ENCODE peak calls at places on chromosome 22, in ten cellular contexts. One of them, this sample, is unnamed.

GRCh38 chr22:50684986-50685385 is 12.4 kb downstream of the SHANK3 start:
- DNase-seq in stomach: peak; percentile 13
- DNase-seq in stimulated activated CD4-positive, alpha-beta T cell treated with anti-CD3 and anti-CD28 coated beads, Interleukin-2, amount 100 ng/mL, for 24 hours: no peak
- DNase-seq in iris pigment epithelial cell: no peak
- DNase-seq in kidney tubule cell: no peak
- DNase-seq in GM03348: peak; percentile 46
- DNase-seq in right atrium auricular region: peak; percentile 43
- DNase-seq in AG08396: peak; percentile 64
- DNase-seq in T-helper 1 cell: no peak
- DNase-seq in activated CD4-positive, alpha-beta T cell treated with anti-CD3 and anti-CD28 coated beads, Interleukin-2, amount 10 ng/mL, durations not matched to agents 7 days and 5 days: no peak
- DNase-seq in this sample: peak; percentile 65

GRCh38 chr22:42299586-42300285 is 29.3 kb upstream of the TCF20 start:
- DNase-seq in stomach: peak; percentile 34
- DNase-seq in stimulated activated CD4-positive, alpha-beta T cell treated with anti-CD3 and anti-CD28 coated beads, Interleukin-2, amount 100 ng/mL, for 24 hours: peak; percentile 62
- DNase-seq in iris pigment epithelial cell: no peak
- DNase-seq in kidney tubule cell: no peak
- DNase-seq in GM03348: no peak
- DNase-seq in right atrium auricular region: no peak
- DNase-seq in AG08396: no peak
- DNase-seq in T-helper 1 cell: peak; percentile 68
- DNase-seq in activated CD4-positive, alpha-beta T cell treated with anti-CD3 and anti-CD28 coated beads, Interleukin-2, amount 10 ng/mL, durations not matched to agents 7 days and 5 days: peak; percentile 73
- DNase-seq in this sample: no peak

GRCh38 chr22:37686002-37686982 is at the start of gene NOL12:
- DNase-seq in stomach: peak; percentile 85
- DNase-seq in stimulated activated CD4-positive, alpha-beta T cell treated with anti-CD3 and anti-CD28 coated beads, Interleukin-2, amount 100 ng/mL, for 24 hours: peak; percentile 78
- DNase-seq in iris pigment epithelial cell: peak; percentile 90
- DNase-seq in kidney tubule cell: peak; percentile 88
- DNase-seq in GM03348: peak; percentile 90
- DNase-seq in right atrium auricular region: peak; percentile 88
- DNase-seq in AG08396: peak; percentile 81
- DNase-seq in T-helper 1 cell: peak; percentile 65
- DNase-seq in activated CD4-positive, alpha-beta T cell treated with anti-CD3 and anti-CD28 coated beads, Interleukin-2, amount 10 ng/mL, durations not matched to agents 7 days and 5 days: peak; percentile 80
- DNase-seq in this sample: peak; percentile 81

GRCh38 chr22:39698106-39698505 is 127.6 kb downstream of the CACNA1I start:
- DNase-seq in stomach: no peak
- DNase-seq in stimulated activated CD4-positive, alpha-beta T cell treated with anti-CD3 and anti-CD28 coated beads, Interleukin-2, amount 100 ng/mL, for 24 hours: no peak
- DNase-seq in iris pigment epithelial cell: no peak
- DNase-seq in kidney tubule cell: no peak
- DNase-seq in GM03348: no peak
- DNase-seq in right atrium auricular region: no peak
- DNase-seq in AG08396: no peak
- DNase-seq in T-helper 1 cell: no peak
- DNase-seq in activated CD4-positive, alpha-beta T cell treated with anti-CD3 and anti-CD28 coated beads, Interleukin-2, amount 10 ng/mL, durations not matched to agents 7 days and 5 days: no peak
- DNase-seq in this sample: no peak

GRCh38 chr22:30539368-30539767 is 7.2 kb downstream of the SEC14L6 start:
- DNase-seq in stomach: no peak
- DNase-seq in stimulated activated CD4-positive, alpha-beta T cell treated with anti-CD3 and anti-CD28 coated beads, Interleukin-2, amount 100 ng/mL, for 24 hours: no peak
- DNase-seq in iris pigment epithelial cell: no peak
- DNase-seq in kidney tubule cell: no peak
- DNase-seq in GM03348: no peak
- DNase-seq in right atrium auricular region: no peak
- DNase-seq in AG08396: no peak
- DNase-seq in T-helper 1 cell: no peak
- DNase-seq in activated CD4-positive, alpha-beta T cell treated with anti-CD3 and anti-CD28 coated beads, Interleukin-2, amount 10 ng/mL, durations not matched to agents 7 days and 5 days: no peak
- DNase-seq in this sample: no peak

GRCh38 chr22:43092085-43092484 is 2.9 kb upstream of the TTLL1 start:
- DNase-seq in stomach: no peak
- DNase-seq in stimulated activated CD4-positive, alpha-beta T cell treated with anti-CD3 and anti-CD28 coated beads, Interleukin-2, amount 100 ng/mL, for 24 hours: no peak
- DNase-seq in iris pigment epithelial cell: no peak
- DNase-seq in kidney tubule cell: no peak
- DNase-seq in GM03348: no peak
- DNase-seq in right atrium auricular region: no peak
- DNase-seq in AG08396: no peak
- DNase-seq in T-helper 1 cell: no peak
- DNase-seq in activated CD4-positive, alpha-beta T cell treated with anti-CD3 and anti-CD28 coated beads, Interleukin-2, amount 10 ng/mL, durations not matched to agents 7 days and 5 days: no peak
- DNase-seq in this sample: no peak

GRCh38 chr22:29892315-29892714 is 9.3 kb downstream of the MTMR3 start:
- DNase-seq in stomach: no peak
- DNase-seq in stimulated activated CD4-positive, alpha-beta T cell treated with anti-CD3 and anti-CD28 coated beads, Interleukin-2, amount 100 ng/mL, for 24 hours: no peak
- DNase-seq in iris pigment epithelial cell: no peak
- DNase-seq in kidney tubule cell: no peak
- DNase-seq in GM03348: no peak
- DNase-seq in right atrium auricular region: no peak
- DNase-seq in AG08396: no peak
- DNase-seq in T-helper 1 cell: no peak
- DNase-seq in activated CD4-positive, alpha-beta T cell treated with anti-CD3 and anti-CD28 coated beads, Interleukin-2, amount 10 ng/mL, durations not matched to agents 7 days and 5 days: no peak
- DNase-seq in this sample: no peak

GRCh38 chr22:20141186-20142077 is 9.4 kb downstream of the CCDC188 start:
- DNase-seq in stomach: no peak
- DNase-seq in stimulated activated CD4-positive, alpha-beta T cell treated with anti-CD3 and anti-CD28 coated beads, Interleukin-2, amount 100 ng/mL, for 24 hours: no peak
- DNase-seq in iris pigment epithelial cell: peak; percentile 78
- DNase-seq in kidney tubule cell: peak; percentile 90
- DNase-seq in GM03348: peak; percentile 81
- DNase-seq in right atrium auricular region: no peak
- DNase-seq in AG08396: peak; percentile 82
- DNase-seq in T-helper 1 cell: no peak
- DNase-seq in activated CD4-positive, alpha-beta T cell treated with anti-CD3 and anti-CD28 coated beads, Interleukin-2, amount 10 ng/mL, durations not matched to agents 7 days and 5 days: no peak
- DNase-seq in this sample: peak; percentile 76

GRCh38 chr22:44592466-44593180 is 94.6 kb upstream of the RTL6 start:
- DNase-seq in stomach: no peak
- DNase-seq in stimulated activated CD4-positive, alpha-beta T cell treated with anti-CD3 and anti-CD28 coated beads, Interleukin-2, amount 100 ng/mL, for 24 hours: no peak
- DNase-seq in iris pigment epithelial cell: no peak
- DNase-seq in kidney tubule cell: no peak
- DNase-seq in GM03348: no peak
- DNase-seq in right atrium auricular region: no peak
- DNase-seq in AG08396: no peak
- DNase-seq in T-helper 1 cell: no peak
- DNase-seq in activated CD4-positive, alpha-beta T cell treated with anti-CD3 and anti-CD28 coated beads, Interleukin-2, amount 10 ng/mL, durations not matched to agents 7 days and 5 days: no peak
- DNase-seq in this sample: no peak

GRCh38 chr22:23816552-23816976 is 22.2 kb downstream of the DERL3 start:
- DNase-seq in stomach: no peak
- DNase-seq in stimulated activated CD4-positive, alpha-beta T cell treated with anti-CD3 and anti-CD28 coated beads, Interleukin-2, amount 100 ng/mL, for 24 hours: no peak
- DNase-seq in iris pigment epithelial cell: no peak
- DNase-seq in kidney tubule cell: no peak
- DNase-seq in GM03348: no peak
- DNase-seq in right atrium auricular region: no peak
- DNase-seq in AG08396: no peak
- DNase-seq in T-helper 1 cell: no peak
- DNase-seq in activated CD4-positive, alpha-beta T cell treated with anti-CD3 and anti-CD28 coated beads, Interleukin-2, amount 10 ng/mL, durations not matched to agents 7 days and 5 days: no peak
- DNase-seq in this sample: no peak

GRCh38 chr22:22141031-22141430 is 103.6 kb upstream of the VPREB1 start:
- DNase-seq in stomach: no peak
- DNase-seq in stimulated activated CD4-positive, alpha-beta T cell treated with anti-CD3 and anti-CD28 coated beads, Interleukin-2, amount 100 ng/mL, for 24 hours: no peak
- DNase-seq in iris pigment epithelial cell: no peak
- DNase-seq in kidney tubule cell: no peak
- DNase-seq in GM03348: no peak
- DNase-seq in right atrium auricular region: no peak
- DNase-seq in AG08396: no peak
- DNase-seq in T-helper 1 cell: no peak
- DNase-seq in activated CD4-positive, alpha-beta T cell treated with anti-CD3 and anti-CD28 coated beads, Interleukin-2, amount 10 ng/mL, durations not matched to agents 7 days and 5 days: no peak
- DNase-seq in this sample: no peak

GRCh38 chr22:24205438-24206189 is 24.3 kb downstream of the SUSD2 start:
- DNase-seq in stomach: no peak
- DNase-seq in stimulated activated CD4-positive, alpha-beta T cell treated with anti-CD3 and anti-CD28 coated beads, Interleukin-2, amount 100 ng/mL, for 24 hours: no peak
- DNase-seq in iris pigment epithelial cell: no peak
- DNase-seq in kidney tubule cell: no peak
- DNase-seq in GM03348: no peak
- DNase-seq in right atrium auricular region: no peak
- DNase-seq in AG08396: no peak
- DNase-seq in T-helper 1 cell: no peak
- DNase-seq in activated CD4-positive, alpha-beta T cell treated with anti-CD3 and anti-CD28 coated beads, Interleukin-2, amount 10 ng/mL, durations not matched to agents 7 days and 5 days: no peak
- DNase-seq in this sample: no peak

GRCh38 chr22:44309137-44309536 is 3.6 kb downstream of the SHISAL1 start:
- DNase-seq in stomach: no peak
- DNase-seq in stimulated activated CD4-positive, alpha-beta T cell treated with anti-CD3 and anti-CD28 coated beads, Interleukin-2, amount 100 ng/mL, for 24 hours: no peak
- DNase-seq in iris pigment epithelial cell: peak; percentile 89
- DNase-seq in kidney tubule cell: peak; percentile 89
- DNase-seq in GM03348: peak; percentile 96
- DNase-seq in right atrium auricular region: peak; percentile 83
- DNase-seq in AG08396: peak; percentile 92
- DNase-seq in T-helper 1 cell: no peak
- DNase-seq in activated CD4-positive, alpha-beta T cell treated with anti-CD3 and anti-CD28 coated beads, Interleukin-2, amount 10 ng/mL, durations not matched to agents 7 days and 5 days: no peak
- DNase-seq in this sample: peak; percentile 95

GRCh38 chr22:19870153-19871022 is 15.7 kb upstream of the GNB1L start:
- DNase-seq in stomach: no peak
- DNase-seq in stimulated activated CD4-positive, alpha-beta T cell treated with anti-CD3 and anti-CD28 coated beads, Interleukin-2, amount 100 ng/mL, for 24 hours: no peak
- DNase-seq in iris pigment epithelial cell: no peak
- DNase-seq in kidney tubule cell: no peak
- DNase-seq in GM03348: no peak
- DNase-seq in right atrium auricular region: no peak
- DNase-seq in AG08396: no peak
- DNase-seq in T-helper 1 cell: no peak
- DNase-seq in activated CD4-positive, alpha-beta T cell treated with anti-CD3 and anti-CD28 coated beads, Interleukin-2, amount 10 ng/mL, durations not matched to agents 7 days and 5 days: no peak
- DNase-seq in this sample: no peak

GRCh38 chr22:20740222-20740951 is 33.5 kb upstream of the SERPIND1 start:
- DNase-seq in stomach: no peak
- DNase-seq in stimulated activated CD4-positive, alpha-beta T cell treated with anti-CD3 and anti-CD28 coated beads, Interleukin-2, amount 100 ng/mL, for 24 hours: no peak
- DNase-seq in iris pigment epithelial cell: no peak
- DNase-seq in kidney tubule cell: no peak
- DNase-seq in GM03348: no peak
- DNase-seq in right atrium auricular region: no peak
- DNase-seq in AG08396: no peak
- DNase-seq in T-helper 1 cell: no peak
- DNase-seq in activated CD4-positive, alpha-beta T cell treated with anti-CD3 and anti-CD28 coated beads, Interleukin-2, amount 10 ng/mL, durations not matched to agents 7 days and 5 days: no peak
- DNase-seq in this sample: no peak

GRCh38 chr22:40183029-40183581 is 5.4 kb downstream of the TNRC6B start:
- DNase-seq in stomach: no peak
- DNase-seq in stimulated activated CD4-positive, alpha-beta T cell treated with anti-CD3 and anti-CD28 coated beads, Interleukin-2, amount 100 ng/mL, for 24 hours: no peak
- DNase-seq in iris pigment epithelial cell: peak; percentile 90
- DNase-seq in kidney tubule cell: peak; percentile 80
- DNase-seq in GM03348: peak; percentile 76
- DNase-seq in right atrium auricular region: no peak
- DNase-seq in AG08396: peak; percentile 59
- DNase-seq in T-helper 1 cell: no peak
- DNase-seq in activated CD4-positive, alpha-beta T cell treated with anti-CD3 and anti-CD28 coated beads, Interleukin-2, amount 10 ng/mL, durations not matched to agents 7 days and 5 days: peak; percentile 14
- DNase-seq in this sample: peak; percentile 62

GRCh38 chr22:19169002-19169946 is 9.3 kb downstream of the SLC25A1 start:
- DNase-seq in stomach: no peak
- DNase-seq in stimulated activated CD4-positive, alpha-beta T cell treated with anti-CD3 and anti-CD28 coated beads, Interleukin-2, amount 100 ng/mL, for 24 hours: peak; percentile 20
- DNase-seq in iris pigment epithelial cell: no peak
- DNase-seq in kidney tubule cell: no peak
- DNase-seq in GM03348: peak; percentile 35
- DNase-seq in right atrium auricular region: no peak
- DNase-seq in AG08396: no peak
- DNase-seq in T-helper 1 cell: no peak
- DNase-seq in activated CD4-positive, alpha-beta T cell treated with anti-CD3 and anti-CD28 coated beads, Interleukin-2, amount 10 ng/mL, durations not matched to agents 7 days and 5 days: no peak
- DNase-seq in this sample: no peak

GRCh38 chr22:48785792-48786678 is 1041.6 kb downstream of the BRD1 start:
- DNase-seq in stomach: no peak
- DNase-seq in stimulated activated CD4-positive, alpha-beta T cell treated with anti-CD3 and anti-CD28 coated beads, Interleukin-2, amount 100 ng/mL, for 24 hours: no peak
- DNase-seq in iris pigment epithelial cell: no peak
- DNase-seq in kidney tubule cell: no peak
- DNase-seq in GM03348: no peak
- DNase-seq in right atrium auricular region: peak; percentile 43
- DNase-seq in AG08396: no peak
- DNase-seq in T-helper 1 cell: no peak
- DNase-seq in activated CD4-positive, alpha-beta T cell treated with anti-CD3 and anti-CD28 coated beads, Interleukin-2, amount 10 ng/mL, durations not matched to agents 7 days and 5 days: no peak
- DNase-seq in this sample: no peak

GRCh38 chr22:29030618-29031235 is 30.9 kb downstream of the C22orf31 start:
- DNase-seq in stomach: peak; percentile 93
- DNase-seq in stimulated activated CD4-positive, alpha-beta T cell treated with anti-CD3 and anti-CD28 coated beads, Interleukin-2, amount 100 ng/mL, for 24 hours: peak; percentile 3
- DNase-seq in iris pigment epithelial cell: peak; percentile 91
- DNase-seq in kidney tubule cell: peak; percentile 95
- DNase-seq in GM03348: peak; percentile 65
- DNase-seq in right atrium auricular region: peak; percentile 72
- DNase-seq in AG08396: peak; percentile 91
- DNase-seq in T-helper 1 cell: no peak
- DNase-seq in activated CD4-positive, alpha-beta T cell treated with anti-CD3 and anti-CD28 coated beads, Interleukin-2, amount 10 ng/mL, durations not matched to agents 7 days and 5 days: no peak
- DNase-seq in this sample: peak; percentile 50

GRCh38 chr22:28016781-28017557 is 97.9 kb upstream of the PITPNB start:
- DNase-seq in stomach: peak; percentile 20
- DNase-seq in stimulated activated CD4-positive, alpha-beta T cell treated with anti-CD3 and anti-CD28 coated beads, Interleukin-2, amount 100 ng/mL, for 24 hours: no peak
- DNase-seq in iris pigment epithelial cell: no peak
- DNase-seq in kidney tubule cell: no peak
- DNase-seq in GM03348: no peak
- DNase-seq in right atrium auricular region: no peak
- DNase-seq in AG08396: no peak
- DNase-seq in T-helper 1 cell: no peak
- DNase-seq in activated CD4-positive, alpha-beta T cell treated with anti-CD3 and anti-CD28 coated beads, Interleukin-2, amount 10 ng/mL, durations not matched to agents 7 days and 5 days: no peak
- DNase-seq in this sample: no peak

GRCh38 chr22:28714043-28714442 is 27.6 kb downstream of the CHEK2 start:
- DNase-seq in stomach: no peak
- DNase-seq in stimulated activated CD4-positive, alpha-beta T cell treated with anti-CD3 and anti-CD28 coated beads, Interleukin-2, amount 100 ng/mL, for 24 hours: no peak
- DNase-seq in iris pigment epithelial cell: peak; percentile 25
- DNase-seq in kidney tubule cell: no peak
- DNase-seq in GM03348: no peak
- DNase-seq in right atrium auricular region: no peak
- DNase-seq in AG08396: no peak
- DNase-seq in T-helper 1 cell: no peak
- DNase-seq in activated CD4-positive, alpha-beta T cell treated with anti-CD3 and anti-CD28 coated beads, Interleukin-2, amount 10 ng/mL, durations not matched to agents 7 days and 5 days: no peak
- DNase-seq in this sample: no peak

GRCh38 chr22:41713004-41713403 is 13.7 kb downstream of the MEI1 start:
- DNase-seq in stomach: no peak
- DNase-seq in stimulated activated CD4-positive, alpha-beta T cell treated with anti-CD3 and anti-CD28 coated beads, Interleukin-2, amount 100 ng/mL, for 24 hours: no peak
- DNase-seq in iris pigment epithelial cell: no peak
- DNase-seq in kidney tubule cell: peak; percentile 53
- DNase-seq in GM03348: no peak
- DNase-seq in right atrium auricular region: no peak
- DNase-seq in AG08396: no peak
- DNase-seq in T-helper 1 cell: no peak
- DNase-seq in activated CD4-positive, alpha-beta T cell treated with anti-CD3 and anti-CD28 coated beads, Interleukin-2, amount 10 ng/mL, durations not matched to agents 7 days and 5 days: no peak
- DNase-seq in this sample: no peak

GRCh38 chr22:48105254-48105653 is 1342.8 kb downstream of the TBC1D22A start:
- DNase-seq in stomach: no peak
- DNase-seq in stimulated activated CD4-positive, alpha-beta T cell treated with anti-CD3 and anti-CD28 coated beads, Interleukin-2, amount 100 ng/mL, for 24 hours: no peak
- DNase-seq in iris pigment epithelial cell: no peak
- DNase-seq in kidney tubule cell: no peak
- DNase-seq in GM03348: no peak
- DNase-seq in right atrium auricular region: peak; percentile 38
- DNase-seq in AG08396: no peak
- DNase-seq in T-helper 1 cell: no peak
- DNase-seq in activated CD4-positive, alpha-beta T cell treated with anti-CD3 and anti-CD28 coated beads, Interleukin-2, amount 10 ng/mL, durations not matched to agents 7 days and 5 days: no peak
- DNase-seq in this sample: no peak

GRCh38 chr22:41021039-41021654 is 70.0 kb downstream of the RBX1 start:
- DNase-seq in stomach: no peak
- DNase-seq in stimulated activated CD4-positive, alpha-beta T cell treated with anti-CD3 and anti-CD28 coated beads, Interleukin-2, amount 100 ng/mL, for 24 hours: no peak
- DNase-seq in iris pigment epithelial cell: no peak
- DNase-seq in kidney tubule cell: no peak
- DNase-seq in GM03348: no peak
- DNase-seq in right atrium auricular region: no peak
- DNase-seq in AG08396: no peak
- DNase-seq in T-helper 1 cell: no peak
- DNase-seq in activated CD4-positive, alpha-beta T cell treated with anti-CD3 and anti-CD28 coated beads, Interleukin-2, amount 10 ng/mL, durations not matched to agents 7 days and 5 days: peak; percentile 8
- DNase-seq in this sample: no peak

GRCh38 chr22:20576445-20576816 is 69.0 kb downstream of the MED15 start:
- DNase-seq in stomach: no peak
- DNase-seq in stimulated activated CD4-positive, alpha-beta T cell treated with anti-CD3 and anti-CD28 coated beads, Interleukin-2, amount 100 ng/mL, for 24 hours: no peak
- DNase-seq in iris pigment epithelial cell: no peak
- DNase-seq in kidney tubule cell: no peak
- DNase-seq in GM03348: no peak
- DNase-seq in right atrium auricular region: no peak
- DNase-seq in AG08396: no peak
- DNase-seq in T-helper 1 cell: no peak
- DNase-seq in activated CD4-positive, alpha-beta T cell treated with anti-CD3 and anti-CD28 coated beads, Interleukin-2, amount 10 ng/mL, durations not matched to agents 7 days and 5 days: no peak
- DNase-seq in this sample: no peak

GRCh38 chr22:38267086-38267485 is 5.7 kb downstream of the TMEM184B start:
- DNase-seq in stomach: no peak
- DNase-seq in stimulated activated CD4-positive, alpha-beta T cell treated with anti-CD3 and anti-CD28 coated beads, Interleukin-2, amount 100 ng/mL, for 24 hours: peak; percentile 31
- DNase-seq in iris pigment epithelial cell: peak; percentile 84
- DNase-seq in kidney tubule cell: no peak
- DNase-seq in GM03348: peak; percentile 48
- DNase-seq in right atrium auricular region: peak; percentile 83
- DNase-seq in AG08396: no peak
- DNase-seq in T-helper 1 cell: peak; percentile 52
- DNase-seq in activated CD4-positive, alpha-beta T cell treated with anti-CD3 and anti-CD28 coated beads, Interleukin-2, amount 10 ng/mL, durations not matched to agents 7 days and 5 days: peak; percentile 79
- DNase-seq in this sample: peak; percentile 84

This sample was measured in hepatic stellate cell.